ENCODE peak calls at places on chromosomes 16 and 17, in four cellular contexts. One of them, this sample, is unnamed.

GRCh38 chr17:64218066-64218465 is 45.0 kb downstream of the TEX2 start:
- DNase-seq in left cardiac atrium: no peak
- DNase-seq in NCI-H1694: no peak
- DNase-seq in BJ: no peak
- DNase-seq in this sample: no peak

GRCh38 chr16:3497771-3498170 is 2.5 kb upstream of the C16orf90 start:
- DNase-seq in left cardiac atrium: no peak
- DNase-seq in NCI-H1694: no peak
- DNase-seq in BJ: no peak
- DNase-seq in this sample: no peak

GRCh38 chr17:35930211-35931065 is at the start of gene RDM1:
- DNase-seq in left cardiac atrium: peak; percentile 71
- DNase-seq in NCI-H1694: peak; percentile 66
- DNase-seq in BJ: no peak
- DNase-seq in this sample: no peak

GRCh38 chr17:66549731-66550207 is 247.4 kb downstream of the PRKCA start:
- DNase-seq in left cardiac atrium: no peak
- DNase-seq in NCI-H1694: no peak
- DNase-seq in BJ: peak; percentile 80
- DNase-seq in this sample: peak; percentile 94

GRCh38 chr17:78839762-78840529 is 668 bp downstream of the USP36 start:
- DNase-seq in left cardiac atrium: peak; percentile 63
- DNase-seq in NCI-H1694: no peak
- DNase-seq in BJ: no peak
- DNase-seq in this sample: no peak

GRCh38 chr17:75822119-75822799 is 21.9 kb downstream of the UNC13D start:
- DNase-seq in left cardiac atrium: no peak
- DNase-seq in NCI-H1694: peak; percentile 30
- DNase-seq in BJ: no peak
- DNase-seq in this sample: no peak

GRCh38 chr17:42203354-42203753 is 9.1 kb upstream of the GHDC start:
- DNase-seq in left cardiac atrium: no peak
- DNase-seq in NCI-H1694: no peak
- DNase-seq in BJ: no peak
- DNase-seq in this sample: no peak

GRCh38 chr16:3358884-3359283 is 3.2 kb downstream of the OR2C1 start:
- DNase-seq in left cardiac atrium: no peak
- DNase-seq in NCI-H1694: no peak
- DNase-seq in BJ: no peak
- DNase-seq in this sample: no peak

GRCh38 chr17:80185968-80186367 is 16.1 kb downstream of the CARD14 start:
- DNase-seq in left cardiac atrium: no peak
- DNase-seq in NCI-H1694: no peak
- DNase-seq in BJ: no peak
- DNase-seq in this sample: no peak

GRCh38 chr16:2194852-2195315 is 1.5 kb downstream of the CASKIN1 start:
- DNase-seq in left cardiac atrium: no peak
- DNase-seq in NCI-H1694: no peak
- DNase-seq in BJ: no peak
- DNase-seq in this sample: no peak

GRCh38 chr16:979859-980594 is 1.5 kb upstream of the SOX8 start:
- DNase-seq in left cardiac atrium: no peak
- DNase-seq in NCI-H1694: no peak
- DNase-seq in BJ: no peak
- DNase-seq in this sample: no peak

GRCh38 chr16:23962001-23962400 is 126.2 kb downstream of the PRKCB start:
- DNase-seq in left cardiac atrium: no peak
- DNase-seq in NCI-H1694: no peak
- DNase-seq in BJ: no peak
- DNase-seq in this sample: no peak

GRCh38 chr16:80060470-80060869 is 459.9 kb upstream of the MAF start:
- DNase-seq in left cardiac atrium: no peak
- DNase-seq in NCI-H1694: no peak
- DNase-seq in BJ: no peak
- DNase-seq in this sample: no peak

GRCh38 chr16:84396537-84397008 is 28.2 kb downstream of the ATP2C2 start:
- DNase-seq in left cardiac atrium: no peak
- DNase-seq in NCI-H1694: no peak
- DNase-seq in BJ: no peak
- DNase-seq in this sample: no peak

GRCh38 chr17:2707721-2708584 is 3.6 kb downstream of the CLUH start:
- DNase-seq in left cardiac atrium: peak; percentile 67
- DNase-seq in NCI-H1694: no peak
- DNase-seq in BJ: no peak
- DNase-seq in this sample: no peak

GRCh38 chr16:68079616-68080344 is 5.4 kb upstream of the NFATC3 start:
- DNase-seq in left cardiac atrium: peak; percentile 82
- DNase-seq in NCI-H1694: no peak
- DNase-seq in BJ: no peak
- DNase-seq in this sample: no peak

GRCh38 chr17:19744922-19745757 is 3.0 kb downstream of the ALDH3A1 start:
- DNase-seq in left cardiac atrium: peak; percentile 92
- DNase-seq in NCI-H1694: peak; percentile 70
- DNase-seq in BJ: no peak
- DNase-seq in this sample: no peak

GRCh38 chr17:73247728-73248127 is 14.0 kb downstream of the CPSF4L start:
- DNase-seq in left cardiac atrium: no peak
- DNase-seq in NCI-H1694: no peak
- DNase-seq in BJ: no peak
- DNase-seq in this sample: no peak

GRCh38 chr17:13597723-13598347 is 3.9 kb downstream of the HS3ST3A1 start:
- DNase-seq in left cardiac atrium: no peak
- DNase-seq in NCI-H1694: no peak
- DNase-seq in BJ: no peak
- DNase-seq in this sample: no peak

GRCh38 chr17:73658821-73659220 is 14.6 kb upstream of the SDK2 start:
- DNase-seq in left cardiac atrium: no peak
- DNase-seq in NCI-H1694: no peak
- DNase-seq in BJ: no peak
- DNase-seq in this sample: no peak